ENCODE peak calls at places on chromosomes 5 and 9, in seven cellular contexts. M is IMR-90, Z is heart left ventricle, U is sigmoid colon, R is breast epithelium, Q is lower leg skin, T is A549. J is an unnamed sample.

GRCh38 chr9:130555968-130556367 is 23.4 kb upstream of the FUBP3 start:
- DNase-seq in M (no peak), Z (no peak), U (no peak), R (peak), Q (no peak), T (no peak), J (no peak)

GRCh38 chr9:14433841-14434511 is 120.0 kb upstream of the NFIB start:
- DNase-seq in M (peak), Z (no peak), U (no peak), R (no peak), Q (no peak), T (peak), J (peak)

GRCh38 chr5:169512385-169512784 is 71.2 kb upstream of the SPDL1 start:
- DNase-seq in M (no peak), Z (no peak), U (no peak), R (no peak), Q (no peak), T (no peak), J (no peak)

GRCh38 chr5:63233906-63234305 is 655.3 kb downstream of the LRRC70 start:
- DNase-seq in M (no peak), Z (no peak), U (no peak), R (no peak), Q (no peak), T (no peak), J (no peak)

GRCh38 chr5:117812866-117813265 is 1175.5 kb downstream of the DTWD2 start:
- DNase-seq in M (no peak), Z (no peak), U (no peak), R (no peak), Q (no peak), T (no peak), J (no peak)

GRCh38 chr5:72752909-72753308 is 63.6 kb upstream of the TNPO1 start:
- DNase-seq in M (no peak), Z (no peak), U (no peak), R (no peak), Q (no peak), T (no peak), J (no peak)

GRCh38 chr5:154444559-154445421 is 1.0 kb upstream of the SAP30L start:
- DNase-seq in M (no peak), Z (peak), U (no peak), R (no peak), Q (no peak), T (peak), J (peak)

GRCh38 chr9:76433406-76433805 is 25.6 kb upstream of the GCNT1 start:
- DNase-seq in M (no peak), Z (no peak), U (no peak), R (no peak), Q (no peak), T (no peak), J (no peak)

GRCh38 chr5:38796000-38796738 is 49.6 kb upstream of the OSMR start:
- DNase-seq in M (peak), Z (no peak), U (peak), R (peak), Q (peak), T (no peak), J (peak)

GRCh38 chr9:80449513-80449912 is 877.7 kb downstream of the TLE4 start:
- DNase-seq in M (no peak), Z (no peak), U (no peak), R (no peak), Q (no peak), T (no peak), J (no peak)

GRCh38 chr5:92371889-92372235 is 988.7 kb upstream of the ARRDC3 start:
- DNase-seq in M (peak), Z (no peak), U (no peak), R (no peak), Q (no peak), T (peak), J (no peak)

GRCh38 chr9:99057665-99058625 is 47.0 kb upstream of the TGFBR1 start:
- DNase-seq in M (peak), Z (no peak), U (no peak), R (no peak), Q (peak), T (no peak), J (no peak)

GRCh38 chr5:9924614-9925013 is 294.5 kb upstream of the TAS2R1 start:
- DNase-seq in M (peak), Z (no peak), U (no peak), R (no peak), Q (no peak), T (peak), J (no peak)

DNA sequence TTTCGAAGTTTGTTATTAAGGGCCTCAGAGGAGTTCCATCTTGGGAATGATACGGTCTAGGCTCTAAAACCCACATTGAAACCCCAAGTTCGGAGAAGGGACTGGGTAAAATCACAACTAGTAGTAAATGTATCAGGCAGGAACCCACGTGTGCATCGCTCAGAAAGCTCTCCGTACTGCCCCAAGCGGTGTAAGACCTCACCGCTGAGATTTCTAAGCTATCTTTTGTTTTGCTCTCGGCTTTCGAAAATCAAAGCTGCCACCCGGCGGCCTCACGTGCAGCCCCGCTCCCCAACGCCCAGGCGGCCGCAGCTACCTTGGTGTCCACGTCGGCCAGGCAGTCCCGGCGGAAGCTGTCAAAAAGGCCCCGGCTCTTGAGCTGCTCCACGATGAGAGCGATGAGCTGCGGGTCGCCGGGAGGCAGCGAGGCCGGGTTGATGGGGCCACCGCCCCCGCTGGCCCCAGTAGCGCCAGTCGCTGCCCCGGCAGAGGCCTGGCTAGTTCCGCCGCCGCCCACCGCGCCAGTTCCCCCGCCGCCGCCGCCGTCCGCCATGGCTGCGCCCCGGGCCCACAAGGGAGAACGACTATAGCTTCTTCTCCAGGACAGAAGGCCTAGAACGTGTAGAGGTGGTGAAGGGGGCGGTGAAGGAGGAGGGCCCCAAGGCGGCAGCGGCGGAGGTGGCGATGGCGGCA is 420 bp downstream of the BOD1 start:
- DNase-seq in M (peak), Z (peak), U (peak), R (peak), Q (peak), T (peak), J (peak)
- TF ChIP-seq POLR2A in M (peak), Z (no peak), U (no peak), R (no peak), Q (no peak), T (no peak), J (no peak)

GRCh38 chr5:115623632-115624031 is 2.2 kb downstream of the TMED7 start:
- DNase-seq in M (no peak), Z (no peak), U (no peak), R (no peak), Q (no peak), T (no peak), J (no peak)

GRCh38 chr5:115627295-115627825 is 1.5 kb upstream of the TMED7 start:
- DNase-seq in M (no peak), Z (no peak), U (no peak), R (no peak), Q (no peak), T (no peak), J (no peak)

GRCh38 chr5:115624994-115625393 is 842 bp downstream of the TMED7 start:
- DNase-seq in M (no peak), Z (no peak), U (no peak), R (no peak), Q (no peak), T (no peak), J (no peak)

GRCh38 chr5:115626444-115626823 is 598 bp upstream of the TMED7 start:
- DNase-seq in M (peak), Z (no peak), U (no peak), R (peak), Q (no peak), T (no peak), J (no peak)

GRCh38 chr5:115625579-115626443 is at the start of gene TMED7:
- DNase-seq in M (peak), Z (peak), U (peak), R (peak), Q (peak), T (peak), J (peak)
- TF ChIP-seq POLR2A in M (peak), Z (peak), U (peak), R (peak), Q (no peak), T (peak), J (peak)

GRCh38 chr5:95858661-95859326 is 36.3 kb upstream of the GLRX start:
- DNase-seq in M (peak), Z (peak), U (peak), R (peak), Q (peak), T (peak), J (peak)
- TF ChIP-seq POLR2A in M (peak), Z (peak), U (no peak), R (no peak), Q (no peak), T (no peak), J (no peak)

GRCh38 chr5:30501065-30501464 is 692.4 kb upstream of the CDH6 start:
- DNase-seq in M (no peak), Z (no peak), U (no peak), R (no peak), Q (no peak), T (no peak), J (no peak)
- TF ChIP-seq POLR2A in M (no peak), Z (no peak), U (no peak), R (no peak), Q (no peak), T (no peak), J (no peak)

GRCh38 chr9:135907446-135908333 is at the start of gene CAMSAP1:
- DNase-seq in M (peak), Z (peak), U (peak), R (peak), Q (peak), T (peak), J (peak)

GRCh38 chr9:135905380-135906282 is 1.7 kb downstream of the CAMSAP1 start:
- DNase-seq in M (peak), Z (no peak), U (peak), R (no peak), Q (no peak), T (no peak), J (no peak)

GRCh38 chr9:135908334-135909204 is 1.2 kb upstream of the CAMSAP1 start:
- DNase-seq in M (no peak), Z (no peak), U (peak), R (no peak), Q (no peak), T (no peak), J (no peak)

GRCh38 chr9:135907006-135907434 is 326 bp downstream of the CAMSAP1 start:
- DNase-seq in M (peak), Z (no peak), U (peak), R (no peak), Q (no peak), T (no peak), J (no peak)

GRCh38 chr9:135906291-135907005 is 898 bp downstream of the CAMSAP1 start:
- DNase-seq in M (peak), Z (no peak), U (peak), R (no peak), Q (no peak), T (no peak), J (no peak)
- TF ChIP-seq POLR2A in M (no peak), Z (no peak), U (no peak), R (no peak), Q (no peak), T (no peak), J (peak)

DNA sequence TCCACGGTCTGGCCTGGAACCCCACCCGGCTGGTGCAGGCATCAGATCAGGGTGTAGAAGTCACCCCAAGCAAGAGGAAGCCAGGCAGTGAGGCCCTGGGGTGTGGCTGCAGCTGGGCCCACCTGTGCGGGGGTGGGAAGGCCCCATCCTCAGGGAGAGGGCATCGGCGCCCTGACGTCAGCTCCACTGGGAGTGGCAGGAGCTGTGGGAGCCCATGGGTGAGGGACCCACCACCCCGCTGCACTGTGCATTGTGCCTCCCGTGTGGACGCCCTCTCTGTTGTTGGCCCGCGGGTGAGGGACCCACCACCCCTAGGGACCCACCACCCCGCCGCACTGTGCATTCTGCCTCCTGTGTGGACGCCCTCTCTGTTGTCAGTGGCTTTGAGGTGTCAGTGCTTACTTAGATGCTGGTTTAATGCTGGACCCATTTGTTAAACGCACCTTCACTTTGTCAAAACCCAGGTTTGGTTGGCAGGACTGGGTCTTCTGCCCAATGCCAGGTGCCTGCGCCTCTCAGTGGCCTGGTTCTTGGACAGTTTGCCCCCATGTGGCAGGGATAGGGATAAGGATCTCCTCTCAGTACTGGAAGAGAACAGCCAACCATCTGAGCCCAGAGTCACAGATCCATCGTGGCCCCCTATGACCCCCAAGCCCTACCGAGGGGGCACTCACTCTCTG is 6.9 kb upstream of the EXOC3 start:
- DNase-seq in M (peak), Z (peak), U (peak), R (no peak), Q (no peak), T (peak), J (no peak)
- TF ChIP-seq POLR2A in M (no peak), Z (no peak), U (no peak), R (no peak), Q (no peak), T (no peak), J (no peak)

GRCh38 chr9:32220750-32221149 is 163.7 kb upstream of the ACO1 start:
- DNase-seq in M (no peak), Z (no peak), U (no peak), R (no peak), Q (no peak), T (no peak), J (no peak)

DNA sequence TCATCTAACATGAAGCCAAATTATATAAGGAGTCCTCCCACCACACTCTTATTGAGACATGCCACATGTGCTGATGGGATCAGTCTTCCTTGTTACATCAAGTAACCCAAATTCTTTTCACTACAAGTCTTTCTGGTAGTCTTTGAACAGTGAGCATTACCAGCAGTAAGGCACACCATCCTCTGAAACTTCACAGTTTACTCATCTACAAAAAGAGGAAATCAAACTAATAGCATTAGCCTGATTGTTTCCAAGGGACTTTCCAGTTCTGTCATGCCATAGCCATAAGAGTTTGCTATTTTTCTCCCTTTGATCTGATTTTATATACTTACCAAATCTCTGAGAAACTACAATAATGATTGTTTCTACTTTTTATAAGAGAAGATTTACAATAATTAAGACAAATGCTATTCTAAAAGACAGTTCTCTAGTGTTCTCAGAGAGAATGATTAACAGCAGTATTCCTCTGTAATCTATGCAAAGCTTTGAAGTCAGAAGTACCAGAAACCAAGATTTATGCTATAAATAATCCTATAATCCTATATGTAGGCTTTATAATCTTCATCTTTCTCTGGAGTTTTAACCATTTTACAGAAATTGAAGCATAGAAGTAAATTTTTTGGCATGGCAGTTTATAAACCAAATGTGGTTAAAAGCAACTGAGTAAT is 166.2 kb upstream of the ACO1 start:
- DNase-seq in M (no peak), Z (no peak), U (no peak), R (no peak), Q (no peak), T (no peak), J (no peak)
- TF ChIP-seq POLR2A in M (no peak), Z (no peak), U (no peak), R (no peak), Q (no peak), T (no peak), J (no peak)

GRCh38 chr5:172807766-172808311 is 26.2 kb upstream of the ERGIC1 start:
- DNase-seq in M (no peak), Z (no peak), U (no peak), R (no peak), Q (no peak), T (no peak), J (no peak)

GRCh38 chr5:172802585-172803176 is 31.4 kb upstream of the ERGIC1 start:
- DNase-seq in M (peak), Z (no peak), U (no peak), R (no peak), Q (no peak), T (no peak), J (no peak)

GRCh38 chr5:172806897-172807672 is 27.0 kb upstream of the ERGIC1 start:
- DNase-seq in M (peak), Z (peak), U (peak), R (peak), Q (peak), T (peak), J (peak)

GRCh38 chr5:172805736-172806255 is 28.3 kb upstream of the ERGIC1 start:
- DNase-seq in M (no peak), Z (no peak), U (no peak), R (no peak), Q (no peak), T (no peak), J (no peak)

GRCh38 chr5:172805018-172805683 is 28.9 kb upstream of the ERGIC1 start:
- DNase-seq in M (no peak), Z (no peak), U (no peak), R (no peak), Q (no peak), T (no peak), J (no peak)
- TF ChIP-seq POLR2A in M (no peak), Z (no peak), U (no peak), R (no peak), Q (no peak), T (no peak), J (no peak)

GRCh38 chr9:128690684-128691034 is 1.6 kb downstream of the SET start:
- DNase-seq in M (no peak), Z (no peak), U (no peak), R (no peak), Q (no peak), T (no peak), J (no peak)

GRCh38 chr9:128689293-128689770 is 310 bp downstream of the SET start:
- DNase-seq in M (no peak), Z (peak), U (peak), R (peak), Q (no peak), T (peak), J (no peak)

GRCh38 chr9:128687453-128687852 is 1.6 kb upstream of the SET start:
- DNase-seq in M (no peak), Z (no peak), U (no peak), R (no peak), Q (no peak), T (no peak), J (no peak)

GRCh38 chr9:128688501-128689292 is at the start of gene SET:
- DNase-seq in M (peak), Z (peak), U (peak), R (peak), Q (peak), T (peak), J (peak)

DNA sequence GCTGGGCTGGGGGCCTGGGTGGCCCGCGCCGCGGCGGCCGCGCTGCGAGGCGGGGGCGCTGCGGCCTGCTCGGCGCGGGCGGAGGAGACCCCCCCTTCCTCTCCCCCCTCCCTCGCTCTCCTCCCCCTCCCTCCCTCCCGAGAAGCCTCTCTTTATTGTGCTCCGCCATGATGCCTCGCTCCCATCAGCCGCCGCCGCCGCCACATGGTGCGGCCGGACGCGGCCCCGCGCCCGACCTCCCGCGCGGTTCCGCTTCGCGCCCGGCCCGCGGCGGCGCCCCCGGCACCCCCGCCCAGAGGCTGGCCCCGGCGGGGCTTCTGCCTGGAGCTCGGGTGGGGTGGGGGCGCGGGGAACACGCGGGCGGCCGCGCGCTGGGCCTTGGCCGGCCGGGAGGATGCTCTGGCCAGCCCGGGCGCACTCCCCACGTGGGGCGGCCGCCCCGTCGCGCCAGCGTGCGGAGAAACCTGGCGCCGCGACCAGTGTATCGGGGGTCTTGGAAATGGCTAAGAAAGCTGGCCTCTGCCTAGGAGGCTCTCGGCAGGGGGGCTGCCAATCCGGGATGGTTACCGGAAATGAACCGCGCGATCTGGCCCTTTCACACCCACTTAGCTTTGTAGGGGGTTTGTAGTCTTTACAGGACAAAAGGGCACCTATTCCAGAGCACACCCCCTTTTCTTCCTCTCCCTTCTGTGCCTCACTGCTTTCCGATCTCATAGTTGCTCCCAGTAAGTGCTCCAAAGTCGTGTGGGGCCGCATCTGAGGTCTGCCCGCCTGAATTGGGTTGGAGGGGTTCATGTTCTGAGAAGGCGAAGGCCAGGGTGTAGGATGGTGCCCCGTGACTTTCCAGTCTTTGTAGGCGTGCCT is 1.0 kb downstream of the SET start:
- DNase-seq in M (peak), Z (peak), U (peak), R (no peak), Q (no peak), T (peak), J (peak)
- TF ChIP-seq POLR2A in M (no peak), Z (no peak), U (no peak), R (no peak), Q (no peak), T (no peak), J (no peak)

J was measured in uterus.